ENCODE peak calls at places on chromosomes 16 and 17, in six cellular contexts. M is activated naive CD4-positive, alpha-beta T cell; T is NCI-H1436; V is B cell; E is Caki2; P is mucosa of descending colon. H is an unnamed sample.

GRCh38 chr16:8924214-8924613 is 39.5 kb downstream of the USP7 start:
- DNase-seq in E (no peak), P (peak; percentile 90), V (no peak), T (no peak), M (no peak), H (peak; percentile 77)

GRCh38 chr17:80724723-80725388 is 180.2 kb downstream of the RPTOR start:
- DNase-seq in T (no peak), P (no peak), M (no peak), E (peak; percentile 11), V (no peak), H (peak; percentile 47)

GRCh38 chr17:82152556-82153294 is 54.7 kb upstream of the FASN start:
- DNase-seq in V (no peak), E (no peak), T (no peak), M (no peak), P (no peak), H (peak; percentile 48)

GRCh38 chr16:70635356-70636016 is 10.9 kb upstream of the IL34 start:
- DNase-seq in M (no peak), E (no peak), T (no peak), P (no peak), V (no peak), H (no peak)

GRCh38 chr17:66446419-66446818 is 144.0 kb downstream of the PRKCA start:
- DNase-seq in T (no peak), M (no peak), P (no peak), E (no peak), V (no peak), H (no peak)

GRCh38 chr17:59199398-59199797 is 10.4 kb upstream of the SMG8 start:
- DNase-seq in P (no peak), T (no peak), E (no peak), V (no peak), M (no peak), H (no peak)

GRCh38 chr17:32100971-32101631 is 41.2 kb upstream of the RHOT1 start:
- DNase-seq in E (no peak), T (no peak), P (peak; percentile 78), V (no peak), M (no peak), H (peak; percentile 80)

GRCh38 chr17:27562777-27563455 is 68.1 kb upstream of the LGALS9 start:
- DNase-seq in P (no peak), M (no peak), T (no peak), E (no peak), V (no peak), H (no peak)

GRCh38 chr16:57707331-57707730 is 12.7 kb downstream of the DRC7 start:
- DNase-seq in V (no peak), E (no peak), P (no peak), M (no peak), T (no peak), H (no peak)

GRCh38 chr16:24915576-24915975 is 69.8 kb downstream of the SLC5A11 start:
- DNase-seq in T (no peak), E (no peak), P (no peak), M (no peak), V (no peak), H (no peak)

GRCh38 chr17:77443743-77444260 is 303.0 kb downstream of the SEC14L1 start:
- DNase-seq in V (no peak), T (no peak), E (no peak), M (no peak), P (no peak), H (no peak)

GRCh38 chr16:31099860-31100638 is 5.5 kb upstream of the VKORC1 start:
- DNase-seq in T (no peak), E (peak; percentile 58), P (no peak), M (no peak), V (no peak), H (no peak)

GRCh38 chr16:68951991-68952877 is 108.9 kb downstream of the TANGO6 start:
- DNase-seq in P (no peak), E (peak; percentile 51), M (no peak), T (no peak), V (no peak), H (no peak)

GRCh38 chr16:81711609-81712329 is 67.3 kb upstream of the PLCG2 start:
- DNase-seq in M (no peak), V (no peak), T (no peak), P (no peak), E (peak; percentile 80), H (no peak)